ENCODE peak calls at places on chromosomes 13 and 19, in five cellular contexts. C, V, M, U and J are unnamed samples.

GRCh38 chr19:19493841-19494546 is 21.4 kb downstream of the TSSK6 start:
- ATAC-seq in C (no peak), V (no peak), M (no peak), U (no peak), J (no peak)

GRCh38 chr13:114161644-114162532 is 17.2 kb upstream of the CFAP97D2 start:
- ATAC-seq in C (peak; percentile 94), V (peak; percentile 85), M (peak; percentile 53), U (peak; percentile 32), J (peak; percentile 77)

GRCh38 chr19:38812841-38813320 is at the start of gene LGALS4:
- ATAC-seq in C (peak; percentile 40), V (peak; percentile 40), M (no peak), U (no peak), J (no peak)

GRCh38 chr13:22214184-22214583 is 543.3 kb downstream of the FGF9 start:
- ATAC-seq in C (no peak), V (no peak), M (no peak), U (no peak), J (no peak)

GRCh38 chr19:5345895-5346386 is 5.3 kb upstream of the PTPRS start:
- ATAC-seq in C (no peak), V (no peak), M (peak; percentile 42), U (no peak), J (no peak)

GRCh38 chr19:10612515-10613119 is 12.7 kb upstream of the SLC44A2 start:
- ATAC-seq in C (no peak), V (peak; percentile 68), M (no peak), U (no peak), J (peak; percentile 77)

GRCh38 chr19:41350735-41351338 is 2.9 kb downstream of the TGFB1 start:
- ATAC-seq in C (no peak), V (peak; percentile 4), M (peak; percentile 13), U (peak; percentile 58), J (no peak)

GRCh38 chr19:19619121-19619848 is 798 bp upstream of the PBX4 start:
- ATAC-seq in C (no peak), V (no peak), M (no peak), U (no peak), J (no peak)

GRCh38 chr19:47561440-47562045 is 11.4 kb downstream of the ZNF541 start:
- ATAC-seq in C (no peak), V (no peak), M (peak; percentile 27), U (no peak), J (no peak)

GRCh38 chr19:33259532-33259931 is 33.9 kb upstream of the SLC7A10 start:
- ATAC-seq in C (no peak), V (peak; percentile 63), M (no peak), U (no peak), J (no peak)

DNA sequence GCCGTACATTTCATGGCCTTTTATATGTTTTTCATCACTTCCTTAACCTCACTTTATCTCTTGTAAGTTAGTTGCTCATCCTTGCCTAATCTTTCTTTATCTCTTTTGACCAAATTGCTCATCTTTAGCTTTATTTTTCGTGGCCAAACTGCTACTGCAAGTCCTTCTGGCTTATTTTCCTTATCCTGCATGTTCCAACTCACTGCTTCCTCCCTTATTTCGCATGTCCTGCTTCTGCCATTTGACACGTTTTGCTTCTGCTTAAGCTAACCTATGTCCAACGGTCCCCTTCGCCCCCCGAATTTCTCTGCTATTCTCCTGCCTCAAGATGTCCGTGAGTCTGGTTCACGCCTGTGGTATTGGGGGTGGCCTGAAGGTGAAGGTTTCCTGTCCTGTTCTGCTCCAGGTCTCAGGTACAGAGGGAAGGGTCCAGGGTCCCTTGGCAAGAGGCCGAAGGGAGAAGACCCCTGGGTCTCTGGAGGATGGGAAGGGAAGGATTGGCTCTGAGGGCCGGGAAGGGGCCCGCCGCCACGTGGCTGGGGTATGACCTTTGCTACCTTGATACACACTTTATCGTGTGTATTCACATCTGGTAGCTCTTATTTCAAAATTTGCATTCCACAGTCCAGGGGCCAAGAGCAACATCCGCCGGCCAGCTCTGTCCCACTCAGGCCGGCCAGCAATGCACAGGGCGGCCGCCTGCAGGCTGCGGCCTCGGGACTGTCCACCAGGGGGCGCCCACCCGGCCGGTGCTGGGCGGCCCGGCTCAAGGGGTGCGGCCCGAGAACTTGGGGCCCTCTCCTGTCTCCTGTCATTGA is 2.9 kb upstream of the C19orf85 start:
- ATAC-seq in C (peak; percentile 89), V (peak; percentile 96), M (peak; percentile 99), U (peak; percentile 97), J (peak; percentile 93)
- TF ChIP-seq EP300 in C (no peak), V (no peak), M (no peak), U (peak; percentile 91), J (no peak)

GRCh38 chr13:112963641-112964040 is 5.4 kb upstream of the MCF2L start:
- ATAC-seq in C (no peak), V (no peak), M (no peak), U (no peak), J (no peak)
- H3K27me3 ChIP-seq in C (no peaks in the 10 kb centered on the region), V (no peaks in the 10 kb centered on the region), M (no peaks in the 10 kb centered on the region), U (peaks cover 4% of the 10 kb centered on the region), J (peaks cover 57% of the 10 kb centered on the region)

DNA sequence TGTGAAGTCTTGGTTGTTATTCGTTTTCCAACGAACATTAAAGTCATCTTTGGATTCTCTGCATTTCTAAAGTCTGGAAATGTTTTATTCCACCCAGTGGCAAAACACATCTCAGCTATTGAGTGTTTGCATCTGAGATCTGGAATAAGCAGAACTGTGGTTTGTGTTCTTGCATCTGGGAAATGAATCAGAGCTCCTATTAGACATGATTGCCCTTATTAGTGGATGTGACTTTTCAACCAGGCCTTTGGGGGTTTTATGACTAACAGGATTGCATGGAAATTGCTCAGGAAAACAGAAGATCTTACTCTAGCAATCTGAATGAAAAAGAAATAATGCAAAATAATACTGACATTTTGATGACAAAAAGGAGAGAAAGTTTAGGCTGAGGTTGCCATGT is 488.8 kb downstream of the IRS2 start:
- ATAC-seq in C (no peak), V (no peak), M (no peak), U (no peak), J (no peak)
- TF ChIP-seq EP300 in C (no peak), V (no peak), M (no peak), U (no peak), J (no peak)

GRCh38 chr19:15583346-15583745 is 31.7 kb upstream of the CYP4F8 start:
- ATAC-seq in C (no peak), V (no peak), M (no peak), U (no peak), J (no peak)

GRCh38 chr19:15589760-15590451 is 25.1 kb upstream of the CYP4F8 start:
- ATAC-seq in C (no peak), V (no peak), M (no peak), U (no peak), J (no peak)

GRCh38 chr19:15587663-15588062 is 27.4 kb upstream of the CYP4F8 start:
- ATAC-seq in C (no peak), V (peak; percentile 53), M (no peak), U (no peak), J (no peak)

GRCh38 chr19:15584095-15584494 is 30.9 kb upstream of the CYP4F8 start:
- ATAC-seq in C (peak; percentile 18), V (no peak), M (no peak), U (no peak), J (no peak)

GRCh38 chr19:15584541-15585115 is 30.4 kb upstream of the CYP4F8 start:
- ATAC-seq in C (peak; percentile 97), V (peak; percentile 91), M (peak; percentile 96), U (peak; percentile 100), J (peak; percentile 66)
- H3K27me3 ChIP-seq in C (no peaks in the 10 kb centered on the region), V (no peaks in the 10 kb centered on the region), M (no peaks in the 10 kb centered on the region), U (peaks cover 3% of the 10 kb centered on the region), J (peaks cover 72% of the 10 kb centered on the region)